ENCODE peak calls at places on chromosome 17, in five cellular contexts. I, M, F, Y and Z are unnamed samples.

GRCh38 chr17:44159519-44160210 is 10.8 kb upstream of the ASB16 start:
- DNase-seq in I (no peak), M (no peak), F (no peak), Y (no peak), Z (no peak)

GRCh38 chr17:68600123-68600880 is 865 bp downstream of the FAM20A start:
- DNase-seq in I (no peak), M (peak), F (no peak), Y (peak), Z (no peak)

GRCh38 chr17:73142763-73143395 is 21.9 kb upstream of the SSTR2 start:
- DNase-seq in I (no peak), M (no peak), F (no peak), Y (no peak), Z (no peak)

GRCh38 chr17:48546187-48546923 is 1.4 kb upstream of the HOXB2 start:
- DNase-seq in I (no peak), M (no peak), F (no peak), Y (no peak), Z (no peak)

GRCh38 chr17:44004077-44004760 is at the start of gene NAGS:
- DNase-seq in I (no peak), M (peak), F (no peak), Y (no peak), Z (no peak)

GRCh38 chr17:50949128-50950001 is 83.2 kb upstream of the TOB1 start:
- DNase-seq in I (no peak), M (no peak), F (no peak), Y (no peak), Z (no peak)

GRCh38 chr17:38421871-38422819 is 6.1 kb upstream of the ARHGAP23 start:
- DNase-seq in I (no peak), M (no peak), F (no peak), Y (no peak), Z (no peak)

GRCh38 chr17:18960803-18961511 is 9.0 kb downstream of the SLC5A10 start:
- DNase-seq in I (no peak), M (peak), F (peak), Y (peak), Z (peak)

GRCh38 chr17:82791532-82791931 is 39.7 kb downstream of the TBCD start:
- DNase-seq in I (peak), M (no peak), F (no peak), Y (no peak), Z (no peak)

GRCh38 chr17:32593003-32593402 is 106.2 kb downstream of the CDK5R1 start:
- DNase-seq in I (no peak), M (no peak), F (no peak), Y (no peak), Z (no peak)

GRCh38 chr17:78374631-78375274 is 3.7 kb upstream of the PGS1 start:
- DNase-seq in I (no peak), M (no peak), F (no peak), Y (no peak), Z (no peak)

GRCh38 chr17:51000835-51001638 is 119.6 kb downstream of the SPAG9 start:
- DNase-seq in I (peak), M (peak), F (no peak), Y (peak), Z (peak)

GRCh38 chr17:78379134-78379497 is 667 bp downstream of the PGS1 start:
- DNase-seq in I (peak), M (peak), F (no peak), Y (no peak), Z (no peak)

GRCh38 chr17:41687828-41688640 is 651 bp upstream of the EIF1 start:
- DNase-seq in I (no peak), M (peak), F (no peak), Y (no peak), Z (no peak)

GRCh38 chr17:82029391-82029790 is 2.1 kb upstream of the RAC3 start:
- DNase-seq in I (no peak), M (no peak), F (no peak), Y (no peak), Z (no peak)

GRCh38 chr17:55421179-55421934 is at the start of gene MMD:
- DNase-seq in I (no peak), M (no peak), F (peak), Y (no peak), Z (no peak)

GRCh38 chr17:79946352-79947231 is 89.1 kb downstream of the TBC1D16 start:
- DNase-seq in I (no peak), M (no peak), F (peak), Y (no peak), Z (no peak)

GRCh38 chr17:81380682-81381518 is 14.4 kb upstream of the BAHCC1 start:
- DNase-seq in I (no peak), M (no peak), F (no peak), Y (no peak), Z (no peak)

GRCh38 chr17:38465420-38466345 is 37.4 kb downstream of the ARHGAP23 start:
- DNase-seq in I (no peak), M (no peak), F (no peak), Y (peak), Z (no peak)

GRCh38 chr17:75619506-75620431 is 13.5 kb upstream of the SMIM5 start:
- DNase-seq in I (peak), M (peak), F (no peak), Y (peak), Z (no peak)

GRCh38 chr17:49676276-49676868 is 1.5 kb downstream of the SPOP start:
- DNase-seq in I (no peak), M (no peak), F (no peak), Y (peak), Z (peak)

GRCh38 chr17:49680314-49680713 is 2.4 kb upstream of the SPOP start:
- DNase-seq in I (no peak), M (no peak), F (no peak), Y (no peak), Z (no peak)

GRCh38 chr17:49674507-49674906 is 3.4 kb downstream of the SPOP start:
- DNase-seq in I (no peak), M (no peak), F (no peak), Y (no peak), Z (no peak)

GRCh38 chr17:49677933-49678847 is at the start of gene SPOP:
- DNase-seq in I (peak), M (peak), F (peak), Y (peak), Z (peak)

GRCh38 chr17:49677134-49677932 is 564 bp downstream of the SPOP start:
- DNase-seq in I (peak), M (peak), F (peak), Y (peak), Z (peak)
- TF ChIP-seq CTCF in I (no peak), M (peak), F (no peak), Y (no peak), Z (no peak)

DNA sequence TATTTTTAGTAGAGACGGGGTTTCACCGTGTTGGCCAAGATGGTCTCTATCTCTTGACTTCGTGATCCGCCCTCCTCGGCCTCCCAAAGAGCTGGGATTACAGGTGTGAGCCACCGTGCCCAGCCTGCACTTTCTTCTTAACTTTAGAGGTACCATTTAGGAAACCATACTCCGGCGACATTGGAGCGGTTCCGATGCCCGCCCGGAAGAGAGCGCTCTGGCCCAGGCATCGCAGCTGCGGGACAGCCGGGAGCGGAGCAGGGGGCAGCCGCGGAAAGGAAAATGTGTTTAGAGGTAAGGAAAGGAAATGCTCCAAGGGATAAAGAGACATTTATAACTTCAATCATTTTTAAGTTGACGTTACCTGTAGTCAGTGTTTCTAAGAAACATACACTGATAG is 6.0 kb upstream of the HS3ST3B1 start:
- DNase-seq in I (no peak), M (no peak), F (no peak), Y (no peak), Z (no peak)
- TF ChIP-seq CTCF in I (no peak), M (no peak), F (no peak), Y (no peak), Z (no peak)

GRCh38 chr17:64236827-64237403 is 26.1 kb downstream of the TEX2 start:
- DNase-seq in I (no peak), M (peak), F (no peak), Y (no peak), Z (no peak)
- TF ChIP-seq CTCF in I (peak), M (no peak), F (peak), Y (no peak), Z (peak)

GRCh38 chr17:62130739-62131138 is 65.7 kb upstream of the MED13 start:
- DNase-seq in I (no peak), M (no peak), F (no peak), Y (no peak), Z (no peak)
- TF ChIP-seq CTCF in I (no peak), M (no peak), F (no peak), Y (no peak), Z (no peak)

GRCh38 chr17:7484067-7484963 is at the start of gene POLR2A:
- DNase-seq in I (peak), M (peak), F (peak), Y (peak), Z (peak)
- TF ChIP-seq CTCF in I (no peak), M (no peak), F (no peak), Y (no peak), Z (no peak)

GRCh38 chr17:28849281-28849680 is 5.5 kb upstream of the ERAL1 start:
- DNase-seq in I (no peak), M (no peak), F (no peak), Y (no peak), Z (no peak)
- TF ChIP-seq CTCF in I (peak), M (peak), F (no peak), Y (no peak), Z (peak)

GRCh38 chr17:913207-913606 is 66.4 kb downstream of the NXN start:
- DNase-seq in I (no peak), M (no peak), F (no peak), Y (no peak), Z (no peak)

GRCh38 chr17:915416-916201 is 64.0 kb downstream of the NXN start:
- DNase-seq in I (no peak), M (no peak), F (no peak), Y (no peak), Z (peak)

GRCh38 chr17:917391-917811 is 62.2 kb downstream of the NXN start:
- DNase-seq in I (no peak), M (no peak), F (no peak), Y (no peak), Z (no peak)

GRCh38 chr17:918102-918740 is 61.4 kb downstream of the NXN start:
- DNase-seq in I (no peak), M (no peak), F (no peak), Y (no peak), Z (no peak)

GRCh38 chr17:916315-916714 is 63.3 kb downstream of the NXN start:
- DNase-seq in I (no peak), M (no peak), F (no peak), Y (no peak), Z (no peak)
- TF ChIP-seq CTCF in I (peak), M (no peak), F (no peak), Y (no peak), Z (no peak)